ENCODE peak calls at places on chromosome 13, in eight cellular contexts. S is heart left ventricle; J is activated CD4-positive, alpha-beta T cell treated with anti-CD3 and anti-CD28 coated beads for 24 hours; T is nephron progenitor cell; K is fibroblast of the conjunctiva; G is ureter; Y is ELF-1; U is GM03348. D is an unnamed sample.
A peak's percentile ranks its signal among the peaks of the same experiment; 100 is the strongest.

GRCh38 chr13:99425485-99426341 is 75.6 kb upstream of the TM9SF2 start:
- DNase-seq in J (no peak), U (no peak), T (no peak), K (no peak), S (peak; percentile 52), G (no peak), Y (no peak), D (peak; percentile 81)

GRCh38 chr13:113275387-113275786 is 21.7 kb upstream of the LAMP1 start:
- DNase-seq in Y (peak; percentile 65), G (no peak), K (peak; percentile 36), S (peak; percentile 36), T (peak; percentile 33), U (peak; percentile 70), J (no peak), D (peak; percentile 55)

GRCh38 chr13:37448072-37448471 is 150.5 kb downstream of the POSTN start:
- DNase-seq in G (no peak), U (no peak), S (no peak), J (no peak), K (no peak), Y (no peak), T (no peak), D (no peak)

GRCh38 chr13:35514801-35515502 is 38.5 kb upstream of the MAB21L1 start:
- DNase-seq in G (no peak), T (no peak), J (no peak), S (no peak), K (no peak), Y (no peak), U (no peak), D (no peak)

GRCh38 chr13:91572439-91572838 is 174.0 kb downstream of the GPC5 start:
- DNase-seq in U (no peak), T (no peak), Y (no peak), J (no peak), G (no peak), K (no peak), S (no peak), D (no peak)

GRCh38 chr13:60431108-60431700 is 34.2 kb downstream of the TDRD3 start:
- DNase-seq in T (peak; percentile 3), J (peak; percentile 2), K (peak; percentile 55), U (peak; percentile 44), S (no peak), Y (no peak), G (no peak), D (no peak)

GRCh38 chr13:59424661-59425060 is 739.1 kb downstream of the DIAPH3 start:
- DNase-seq in G (no peak), S (no peak), J (no peak), K (peak; percentile 63), T (no peak), Y (no peak), U (no peak), D (no peak)

GRCh38 chr13:33033361-33033812 is 17.2 kb downstream of the KL start:
- DNase-seq in G (no peak), Y (peak; percentile 11), T (no peak), U (no peak), K (no peak), S (no peak), J (no peak), D (no peak)

GRCh38 chr13:41145136-41145908 is 12.7 kb upstream of the KBTBD6 start:
- DNase-seq in U (peak; percentile 20), G (no peak), J (no peak), T (no peak), Y (no peak), S (no peak), K (no peak), D (no peak)